ENCODE peak calls at places on chromosome 21, in five cellular contexts. G is left ventricle myocardium inferior; N is GM20000; B is hepatocyte; L is stimulated activated CD8-positive, alpha-beta memory T cell treated with anti-CD3 and anti-CD28 coated beads, Interleukin-2, amount 100 ng/mL, for 48 hours. V is an unnamed sample.

GRCh38 chr21:46056450-46056903 is 41.4 kb upstream of the COL6A2 start:
- DNase-seq in G (peak; percentile 87), N (no peak), B (peak; percentile 70), L (peak; percentile 28), V (peak; percentile 93)

GRCh38 chr21:45353200-45353599 is 51.8 kb upstream of the COL18A1 start:
- DNase-seq in G (no peak), N (no peak), B (no peak), L (no peak), V (no peak)

GRCh38 chr21:17352937-17353655 is 159.7 kb upstream of the CXADR start:
- DNase-seq in G (no peak), N (no peak), B (no peak), L (no peak), V (no peak)

GRCh38 chr21:34355570-34355969 is 8.2 kb upstream of the KCNE2 start:
- DNase-seq in G (no peak), N (no peak), B (no peak), L (no peak), V (no peak)

GRCh38 chr21:18913914-18914313 is 510.3 kb upstream of the TMPRSS15 start:
- DNase-seq in G (no peak), N (no peak), B (no peak), L (no peak), V (no peak)

GRCh38 chr21:37927711-37928110 is 11.5 kb upstream of the KCNJ6 start:
- DNase-seq in G (no peak), N (no peak), B (no peak), L (no peak), V (no peak)

GRCh38 chr21:15682182-15682895 is 47.4 kb upstream of the USP25 start:
- DNase-seq in G (no peak), N (no peak), B (no peak), L (no peak), V (no peak)

GRCh38 chr21:34274001-34274400 is 89.8 kb upstream of the KCNE2 start:
- DNase-seq in G (no peak), N (no peak), B (no peak), L (no peak), V (no peak)

GRCh38 chr21:41768371-41769042 is 1.7 kb upstream of the RIPK4 start:
- DNase-seq in G (no peak), N (no peak), B (peak; percentile 93), L (no peak), V (no peak)

GRCh38 chr21:35046880-35047229 is 2.2 kb downstream of the RUNX1 start:
- DNase-seq in G (no peak), N (no peak), B (no peak), L (no peak), V (no peak)

GRCh38 chr21:36487641-36488307 is 7.9 kb upstream of the CLDN14 start:
- DNase-seq in G (no peak), N (no peak), B (no peak), L (no peak), V (no peak)

GRCh38 chr21:15066231-15066577 is 1.4 kb upstream of the NRIP1 start:
- DNase-seq in G (no peak), N (no peak), B (no peak), L (no peak), V (no peak)

GRCh38 chr21:16347223-16347622 is 617.4 kb downstream of the USP25 start:
- DNase-seq in G (no peak), N (no peak), B (no peak), L (no peak), V (no peak)

GRCh38 chr21:44753357-44753756 is 42.0 kb upstream of the TSPEAR start:
- DNase-seq in G (no peak), N (no peak), B (no peak), L (no peak), V (no peak)

GRCh38 chr21:14687277-14687642 is 141.1 kb upstream of the SAMSN1 start:
- DNase-seq in G (no peak), N (no peak), B (no peak), L (no peak), V (no peak)

GRCh38 chr21:41852929-41853320 is 26.2 kb downstream of the PRDM15 start:
- DNase-seq in G (no peak), N (no peak), B (no peak), L (no peak), V (no peak)

GRCh38 chr21:43778469-43779335 is 2.6 kb upstream of the CSTB start:
- DNase-seq in G (no peak), N (no peak), B (no peak), L (no peak), V (no peak)

GRCh38 chr21:46157396-46157986 is 2.1 kb upstream of the FTCD start:
- DNase-seq in G (no peak), N (no peak), B (peak; percentile 4), L (no peak), V (peak; percentile 23)

GRCh38 chr21:45541221-45542039 is 810 bp downstream of the SLC19A1 start:
- DNase-seq in G (peak; percentile 80), N (peak; percentile 96), B (peak; percentile 67), L (peak; percentile 73), V (peak; percentile 91)

GRCh38 chr21:15472641-15473040 is 257.1 kb upstream of the USP25 start:
- DNase-seq in G (no peak), N (no peak), B (no peak), L (no peak), V (no peak)

GRCh38 chr21:42724226-42724920 is 71.0 kb downstream of the PDE9A start:
- DNase-seq in G (no peak), N (no peak), B (peak; percentile 61), L (no peak), V (no peak)

GRCh38 chr21:45461369-45461750 is 56.4 kb downstream of the COL18A1 start:
- DNase-seq in G (peak; percentile 5), N (no peak), B (no peak), L (no peak), V (peak; percentile 20)

GRCh38 chr21:18705971-18706370 is 302.4 kb upstream of the TMPRSS15 start:
- DNase-seq in G (no peak), N (no peak), B (no peak), L (no peak), V (no peak)

GRCh38 chr21:37514038-37514665 is 147.6 kb downstream of the DYRK1A start:
- DNase-seq in G (no peak), N (no peak), B (no peak), L (no peak), V (no peak)

GRCh38 chr21:45622416-45623097 is 21.0 kb upstream of the PCBP3 start:
- DNase-seq in G (no peak), N (no peak), B (no peak), L (no peak), V (no peak)

GRCh38 chr21:26798856-26799751 is 46.1 kb downstream of the ADAMTS1 start:
- DNase-seq in G (no peak), N (no peak), B (peak; percentile 25), L (no peak), V (no peak)

GRCh38 chr21:30216041-30216723 is at the start of gene CLDN8:
- DNase-seq in G (no peak), N (no peak), B (no peak), L (no peak), V (no peak)

GRCh38 chr21:44933938-44934260 is 5.9 kb upstream of the SLX9 start:
- DNase-seq in G (no peak), N (no peak), B (no peak), L (no peak), V (no peak)

GRCh38 chr21:36856643-36857042 is 109.8 kb downstream of the HLCS start:
- DNase-seq in G (no peak), N (no peak), B (no peak), L (no peak), V (no peak)

GRCh38 chr21:32819702-32820101 is 48.1 kb upstream of the PAXBP1 start:
- DNase-seq in G (no peak), N (no peak), B (peak; percentile 25), L (no peak), V (no peak)

GRCh38 chr21:25561668-25562641 is 45.3 kb downstream of the MRPL39 start:
- DNase-seq in G (peak; percentile 35), N (peak; percentile 77), B (peak; percentile 82), L (peak; percentile 72), V (peak; percentile 63)

GRCh38 chr21:43189936-43190335 is 21.1 kb downstream of the CRYAA start:
- DNase-seq in G (no peak), N (no peak), B (no peak), L (no peak), V (peak; percentile 5)

GRCh38 chr21:44449473-44450363 is 5.6 kb upstream of the LRRC3 start:
- DNase-seq in G (no peak), N (no peak), B (no peak), L (no peak), V (no peak)

GRCh38 chr21:42532466-42533181 is 19.0 kb downstream of the SLC37A1 start:
- DNase-seq in G (peak; percentile 41), N (peak; percentile 64), B (no peak), L (no peak), V (peak; percentile 71)